ENCODE peak calls at places on chromosomes 5 and 9, in five cellular contexts. E, K, O, B and P are unnamed samples. For H3K9me3, the result is how much of the 10 kb centered on the place peaks cover.

GRCh38 chr5:111792659-111793058 is 35.7 kb upstream of the NREP start:
- DNase-seq in E (no peak), K (peak), O (no peak), B (no peak), P (no peak)

GRCh38 chr5:2642684-2643325 is 108.7 kb downstream of the IRX2 start:
- DNase-seq in E (no peak), K (no peak), O (no peak), B (no peak), P (no peak)

GRCh38 chr5:69335341-69335975 is 2.9 kb upstream of the CCDC125 start:
- DNase-seq in E (no peak), K (no peak), O (no peak), B (no peak), P (no peak)

GRCh38 chr9:98158071-98158791 is 34.2 kb downstream of the CORO2A start:
- DNase-seq in E (no peak), K (no peak), O (no peak), B (no peak), P (no peak)

GRCh38 chr9:104412238-104412637 is 91.8 kb upstream of the OR13F1 start:
- DNase-seq in E (no peak), K (peak), O (no peak), B (no peak), P (no peak)

GRCh38 chr9:96073531-96074284 is 198.2 kb downstream of the ERCC6L2 start:
- DNase-seq in E (no peak), K (no peak), O (no peak), B (peak), P (no peak)

GRCh38 chr9:120235081-120235480 is 344.9 kb downstream of the CDK5RAP2 start:
- DNase-seq in E (no peak), K (no peak), O (no peak), B (no peak), P (no peak)

GRCh38 chr5:120818128-120818527 is 354.0 kb downstream of the PRR16 start:
- DNase-seq in E (no peak), K (no peak), O (no peak), B (no peak), P (no peak)

GRCh38 chr9:137027369-137028012 is 546 bp downstream of the ABCA2 start:
- DNase-seq in E (no peak), K (no peak), O (no peak), B (no peak), P (no peak)

GRCh38 chr5:119071573-119071874 is 637 bp downstream of the DMXL1 start:
- DNase-seq in E (no peak), K (peak), O (no peak), B (no peak), P (no peak)

GRCh38 chr5:169287529-169287928 is 13.4 kb downstream of the SLIT3 start:
- DNase-seq in E (no peak), K (no peak), O (no peak), B (no peak), P (no peak)

GRCh38 chr5:157610990-157611389 is 35.4 kb upstream of the ADAM19 start:
- DNase-seq in E (no peak), K (no peak), O (no peak), B (no peak), P (no peak)

GRCh38 chr9:27990524-27990923 is 417.2 kb upstream of the C9orf72 start:
- DNase-seq in E (no peak), K (no peak), O (no peak), B (no peak), P (no peak)

GRCh38 chr9:33447404-33448158 is at the start of gene AQP3:
- DNase-seq in E (peak), K (peak), O (peak), B (peak), P (peak)

GRCh38 chr9:21031091-21031817 is at the start of gene HACD4:
- DNase-seq in E (peak), K (peak), O (peak), B (peak), P (peak)

GRCh38 chr5:143713331-143714032 is 98.5 kb upstream of the HMHB1 start:
- DNase-seq in E (no peak), K (peak), O (no peak), B (no peak), P (no peak)

GRCh38 chr9:136014147-136014927 is 53.2 kb upstream of the UBAC1 start:
- DNase-seq in E (peak), K (no peak), O (no peak), B (no peak), P (no peak)

GRCh38 chr9:69554945-69555344 is 117.2 kb downstream of the APBA1 start:
- DNase-seq in E (no peak), K (peak), O (peak), B (no peak), P (no peak)

GRCh38 chr5:612498-613424 is 621 bp downstream of the CEP72 start:
- DNase-seq in E (no peak), K (no peak), O (no peak), B (peak), P (no peak)

GRCh38 chr5:59348189-59348588 is 545.3 kb downstream of the PDE4D start:
- DNase-seq in E (no peak), K (no peak), O (no peak), B (no peak), P (no peak)

GRCh38 chr5:6117212-6117611 is 261.1 kb downstream of the MED10 start:
- DNase-seq in E (no peak), K (no peak), O (no peak), B (no peak), P (no peak)

GRCh38 chr5:111223790-111224560 is at the start of gene CAMK4:
- DNase-seq in E (peak), K (peak), O (peak), B (peak), P (peak)

GRCh38 chr9:124879226-124879625 is 17.3 kb downstream of the ARPC5L start:
- DNase-seq in E (no peak), K (no peak), O (no peak), B (no peak), P (no peak)

GRCh38 chr5:8829322-8830029 is 716.4 kb downstream of the SEMA5A start:
- DNase-seq in E (no peak), K (peak), O (no peak), B (no peak), P (no peak)

GRCh38 chr9:111937781-111938426 is 41.3 kb downstream of the UGCG start:
- DNase-seq in E (peak), K (peak), O (peak), B (peak), P (peak)

GRCh38 chr5:206927-207536 is 10.9 kb downstream of the CCDC127 start:
- DNase-seq in E (no peak), K (no peak), O (no peak), B (no peak), P (no peak)

DNA sequence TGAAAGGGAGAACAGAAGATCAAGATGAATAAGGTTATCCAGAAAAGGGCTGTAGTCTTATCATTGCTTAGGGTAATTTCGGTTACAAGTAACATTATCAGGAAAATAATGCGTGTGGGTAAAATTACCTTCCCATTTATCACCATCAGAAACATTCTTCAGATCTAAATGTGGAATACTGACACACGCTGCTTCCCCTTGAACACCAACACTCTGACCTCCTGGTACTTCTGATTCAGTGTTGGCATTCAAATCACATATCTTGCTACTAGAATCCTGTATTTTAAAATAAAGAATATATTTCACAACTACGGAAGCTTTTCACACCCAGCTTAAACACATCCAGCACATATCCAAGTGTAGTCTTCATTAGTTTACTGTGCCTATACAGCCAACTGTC is 70.2 kb downstream of the PKD2L2 start:
- DNase-seq in E (no peak), K (no peak), O (no peak), B (no peak), P (no peak)
- H3K27ac ChIP-seq in E (no peak), K (no peak), O (no peak), B (no peak), P (no peak)

GRCh38 chr9:122723690-122724089 is at the start of gene OR1L4:
- DNase-seq in E (no peak), K (no peak), O (no peak), B (no peak), P (no peak)
- H3K9me3 ChIP-seq in E (under half), K (under half), O (half or more), B (under half), P (under half)

DNA sequence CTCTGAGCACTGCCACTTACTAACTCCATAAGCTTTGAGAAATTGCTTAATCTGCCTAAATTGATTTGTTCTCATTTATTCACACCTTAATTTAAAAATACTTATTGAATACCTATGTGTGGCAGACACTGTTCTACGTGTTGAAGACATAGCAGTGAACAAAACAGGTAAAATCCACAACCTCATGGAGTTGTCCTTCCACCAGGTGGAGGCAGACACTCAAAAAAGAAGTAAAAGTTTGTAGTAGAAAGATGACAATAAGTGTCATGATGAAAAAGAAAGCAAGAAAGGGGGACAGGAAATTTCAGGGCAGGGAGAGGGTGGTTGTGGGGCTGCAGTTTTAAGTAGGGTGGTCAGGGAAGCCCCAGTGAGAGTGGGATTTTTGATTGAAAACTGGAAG is 94.9 kb downstream of the SREK1 start:
- DNase-seq in E (no peak), K (no peak), O (no peak), B (no peak), P (no peak)
- TF ChIP-seq CTCF in E (no peak), K (no peak), O (no peak), B (no peak), P (no peak)

GRCh38 chr5:75574791-75575190 is 36.5 kb upstream of the ANKDD1B start:
- DNase-seq in E (no peak), K (peak), O (no peak), B (no peak), P (no peak)
- H3K27ac ChIP-seq in E (peak), K (peak), O (peak), B (no peak), P (no peak)

GRCh38 chr9:123864291-123864690 is 65.6 kb downstream of the DENND1A start:
- DNase-seq in E (no peak), K (no peak), O (no peak), B (no peak), P (no peak)
- H3K9me3 ChIP-seq in E (under half), K (under half), O (under half), B (under half), P (under half)

GRCh38 chr9:89171693-89172092 is 6.9 kb downstream of the SHC3 start:
- DNase-seq in E (no peak), K (no peak), O (no peak), B (no peak), P (no peak)
- TF ChIP-seq CTCF in E (no peak), K (no peak), O (no peak), B (no peak), P (no peak)

DNA sequence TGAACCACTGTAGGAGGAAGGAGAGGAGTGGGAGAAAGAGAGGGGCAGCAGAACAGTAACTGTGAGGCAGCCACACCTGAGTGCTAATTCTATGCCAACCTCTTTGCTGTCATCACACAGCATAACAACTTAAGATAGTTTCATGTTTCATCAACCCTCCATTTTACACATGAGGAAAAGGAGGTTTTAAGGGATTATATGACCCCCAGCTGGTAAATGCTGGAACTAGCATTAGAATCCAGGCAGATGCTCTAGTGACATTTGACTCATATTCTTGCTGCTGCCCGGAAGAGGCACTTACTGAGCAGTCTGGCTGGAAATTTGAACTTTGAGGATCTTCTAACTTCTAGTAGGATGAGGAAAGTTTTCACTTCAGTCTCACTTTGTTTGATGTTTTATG is 24.1 kb upstream of the VLDLR start:
- DNase-seq in E (no peak), K (peak), O (no peak), B (no peak), P (no peak)
- H3K27ac ChIP-seq in E (no peak), K (no peak), O (no peak), B (no peak), P (no peak)